ENCODE peak calls at places on chromosomes 6 and 20, in ten cellular contexts. T is tibial nerve, H is GM10248, E is GM12865, A is neural crest cell, V is choroid plexus epithelial cell, M is GM13976, I is cardiac fibroblast, P is astrocyte of the spinal cord, G is lung. B is an unnamed sample.

GRCh38 chr6:89492025-89492640 is 59.2 kb downstream of the ANKRD6 start:
- DNase-seq in T (no peak), H (no peak), E (no peak), A (no peak), V (no peak), M (no peak), I (no peak), P (no peak), G (no peak), B (no peak)

GRCh38 chr20:63911171-63911570 is 16.2 kb downstream of the DNAJC5 start:
- DNase-seq in T (no peak), H (no peak), E (no peak), A (no peak), V (no peak), M (no peak), I (peak; percentile 31), P (peak; percentile 35), G (no peak), B (no peak)

GRCh38 chr20:63898882-63899558 is 4.1 kb downstream of the DNAJC5 start:
- DNase-seq in T (no peak), H (no peak), E (no peak), A (no peak), V (no peak), M (no peak), I (no peak), P (no peak), G (no peak), B (no peak)

GRCh38 chr20:19673575-19673974 is 84.5 kb upstream of the RIN2 start:
- DNase-seq in T (no peak), H (no peak), E (no peak), A (no peak), V (no peak), M (no peak), I (no peak), P (no peak), G (no peak), B (no peak)

GRCh38 chr20:20690676-20691476 is 21.6 kb downstream of the RALGAPA2 start:
- DNase-seq in T (peak; percentile 15), H (peak; percentile 44), E (peak; percentile 49), A (no peak), V (no peak), M (peak; percentile 46), I (no peak), P (no peak), G (no peak), B (no peak)

GRCh38 chr20:12112089-12112474 is 194.4 kb downstream of the BTBD3 start:
- DNase-seq in T (no peak), H (no peak), E (no peak), A (no peak), V (no peak), M (no peak), I (no peak), P (no peak), G (no peak), B (no peak)

GRCh38 chr6:154202334-154202733 is 154.3 kb downstream of the IPCEF1 start:
- DNase-seq in T (no peak), H (no peak), E (no peak), A (no peak), V (no peak), M (no peak), I (no peak), P (no peak), G (no peak), B (no peak)

GRCh38 chr20:571754-572331 is 28.3 kb upstream of the CSNK2A1 start:
- DNase-seq in T (peak; percentile 7), H (no peak), E (no peak), A (no peak), V (no peak), M (no peak), I (peak; percentile 62), P (no peak), G (peak; percentile 36), B (no peak)

GRCh38 chr6:26524722-26525360 is 13.3 kb upstream of the HMGN4 start:
- DNase-seq in T (no peak), H (no peak), E (no peak), A (no peak), V (no peak), M (no peak), I (no peak), P (no peak), G (no peak), B (no peak)

GRCh38 chr20:45919536-45919933 is 7.6 kb upstream of the PLTP start:
- DNase-seq in T (peak; percentile 82), H (no peak), E (no peak), A (no peak), V (peak; percentile 98), M (no peak), I (peak; percentile 96), P (peak; percentile 90), G (no peak), B (no peak)

GRCh38 chr6:71333700-71334099 is 45.1 kb downstream of the OGFRL1 start:
- DNase-seq in T (no peak), H (no peak), E (no peak), A (no peak), V (peak; percentile 83), M (no peak), I (peak; percentile 92), P (peak; percentile 71), G (no peak), B (no peak)

GRCh38 chr6:149436647-149437046 is 36.6 kb downstream of the SUMO4 start:
- DNase-seq in T (no peak), H (no peak), E (no peak), A (no peak), V (no peak), M (no peak), I (no peak), P (no peak), G (no peak), B (no peak)

GRCh38 chr6:71126506-71126905 is 162.1 kb upstream of the OGFRL1 start:
- DNase-seq in T (no peak), H (no peak), E (no peak), A (no peak), V (no peak), M (no peak), I (no peak), P (no peak), G (no peak), B (no peak)

GRCh38 chr6:32664827-32665362 is 1.6 kb downstream of the HLA-DQB1 start:
- DNase-seq in T (no peak), H (peak; percentile 27), E (peak; percentile 83), A (peak; percentile 3), V (peak; percentile 6), M (peak; percentile 30), I (no peak), P (no peak), G (no peak), B (peak; percentile 52)

GRCh38 chr6:137443901-137444300 is 50.3 kb downstream of the OLIG3 start:
- DNase-seq in T (no peak), H (no peak), E (no peak), A (no peak), V (no peak), M (no peak), I (no peak), P (no peak), G (no peak), B (no peak)

GRCh38 chr20:3658708-3659491 is 4.3 kb downstream of the GFRA4 start:
- DNase-seq in T (no peak), H (peak; percentile 88), E (peak; percentile 90), A (no peak), V (peak; percentile 32), M (peak; percentile 87), I (no peak), P (no peak), G (no peak), B (peak; percentile 73)

GRCh38 chr20:3661060-3661820 is 2.0 kb downstream of the GFRA4 start:
- DNase-seq in T (no peak), H (no peak), E (no peak), A (no peak), V (no peak), M (no peak), I (no peak), P (no peak), G (no peak), B (no peak)

GRCh38 chr20:3660262-3661059 is 2.7 kb downstream of the GFRA4 start:
- DNase-seq in T (no peak), H (no peak), E (no peak), A (no peak), V (no peak), M (peak; percentile 52), I (no peak), P (no peak), G (no peak), B (no peak)

GRCh38 chr20:3658019-3658707 is 5.0 kb downstream of the GFRA4 start:
- DNase-seq in T (no peak), H (no peak), E (no peak), A (no peak), V (no peak), M (no peak), I (no peak), P (no peak), G (no peak), B (no peak)

GRCh38 chr20:3659492-3660261 is 3.5 kb downstream of the GFRA4 start:
- DNase-seq in T (no peak), H (no peak), E (peak; percentile 27), A (no peak), V (no peak), M (no peak), I (no peak), P (no peak), G (no peak), B (no peak)
- TF ChIP-seq CTCF in T (no peak), H (no peak), E (peak; percentile 17), A (peak; percentile 21), V (peak; percentile 20), M (no peak), I (no peak), P (no peak), G (no peak), B (no peak)

DNA sequence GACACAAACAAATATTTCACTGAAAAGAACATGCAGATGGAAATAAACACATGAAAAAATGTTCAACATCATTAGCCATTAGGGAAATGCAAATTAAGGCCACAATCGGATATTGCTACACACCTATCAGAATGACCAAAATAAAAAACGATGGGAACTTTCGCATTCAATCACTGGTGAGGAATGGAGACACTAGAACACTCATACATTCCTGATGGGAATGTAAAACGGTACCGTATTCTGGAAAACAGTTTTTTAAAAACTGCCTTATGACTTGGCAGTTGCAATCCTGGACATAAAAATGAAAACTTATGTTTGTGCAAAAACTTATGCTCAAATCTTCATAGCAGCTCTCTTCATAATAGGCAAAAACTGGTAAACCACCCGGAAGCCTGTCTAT is 146.0 kb downstream of the CEBPB start:
- DNase-seq in T (no peak), H (no peak), E (no peak), A (no peak), V (no peak), M (no peak), I (no peak), P (no peak), G (no peak), B (no peak)
- TF ChIP-seq CTCF in T (no peak), H (no peak), E (no peak), A (no peak), V (no peak), M (no peak), I (no peak), P (no peak), G (no peak), B (no peak)

GRCh38 chr20:9071976-9072726 is 3.3 kb downstream of the PLCB4 start:
- DNase-seq in T (no peak), H (no peak), E (no peak), A (no peak), V (no peak), M (no peak), I (no peak), P (no peak), G (no peak), B (no peak)
- TF ChIP-seq CTCF in T (no peak), H (no peak), E (no peak), A (no peak), V (no peak), M (no peak), I (no peak), P (no peak), G (no peak), B (no peak)

GRCh38 chr6:46129634-46130505 is at the start of gene ENPP4:
- DNase-seq in T (peak; percentile 87), H (peak; percentile 96), E (peak; percentile 96), A (peak; percentile 90), V (peak; percentile 67), M (peak; percentile 93), I (peak; percentile 77), P (peak; percentile 85), G (peak; percentile 88), B (peak; percentile 84)
- TF ChIP-seq CTCF in T (peak; percentile 38), H (no peak), E (peak; percentile 7), A (peak; percentile 16), V (no peak), M (peak; percentile 9), I (no peak), P (no peak), G (no peak), B (peak; percentile 16)

B was measured in GM12864.